ENCODE peak calls at places on chromosomes 1 and 21, in seven cellular contexts. One of them, this sample, is unnamed.

GRCh38 chr1:63304410-63304809 is 18.0 kb upstream of the FOXD3 start:
- DNase-seq in spleen: no peak
- DNase-seq in stomach: no peak
- DNase-seq in transverse colon: no peak
- DNase-seq in H54: no peak
- DNase-seq in uterus: no peak
- DNase-seq in HCT116: no peak
- DNase-seq in this sample: no peak

GRCh38 chr1:235077571-235078479 is 50.8 kb downstream of the TOMM20 start:
- DNase-seq in spleen: peak; percentile 78
- DNase-seq in stomach: no peak
- DNase-seq in transverse colon: no peak
- DNase-seq in H54: no peak
- DNase-seq in uterus: no peak
- DNase-seq in HCT116: no peak
- DNase-seq in this sample: no peak

GRCh38 chr1:11880911-11881748 is 22.4 kb upstream of the NPPB start:
- DNase-seq in spleen: no peak
- DNase-seq in stomach: no peak
- DNase-seq in transverse colon: no peak
- DNase-seq in H54: no peak
- DNase-seq in uterus: no peak
- DNase-seq in HCT116: no peak
- DNase-seq in this sample: no peak

GRCh38 chr21:40386301-40386911 is 460.6 kb downstream of the DSCAM start:
- DNase-seq in spleen: peak; percentile 77
- DNase-seq in stomach: peak; percentile 70
- DNase-seq in transverse colon: peak; percentile 34
- DNase-seq in H54: peak; percentile 40
- DNase-seq in uterus: no peak
- DNase-seq in HCT116: no peak
- DNase-seq in this sample: no peak

GRCh38 chr1:87176090-87176489 is 152.6 kb upstream of the LMO4 start:
- DNase-seq in spleen: no peak
- DNase-seq in stomach: no peak
- DNase-seq in transverse colon: no peak
- DNase-seq in H54: no peak
- DNase-seq in uterus: no peak
- DNase-seq in HCT116: no peak
- DNase-seq in this sample: no peak

GRCh38 chr1:175641633-175642032 is 101.8 kb downstream of the TNR start:
- DNase-seq in spleen: no peak
- DNase-seq in stomach: no peak
- DNase-seq in transverse colon: no peak
- DNase-seq in H54: no peak
- DNase-seq in uterus: no peak
- DNase-seq in HCT116: no peak
- DNase-seq in this sample: no peak

GRCh38 chr1:81340258-81340657 is 460.5 kb upstream of the ADGRL2 start:
- DNase-seq in spleen: no peak
- DNase-seq in stomach: no peak
- DNase-seq in transverse colon: no peak
- DNase-seq in H54: no peak
- DNase-seq in uterus: no peak
- DNase-seq in HCT116: no peak
- DNase-seq in this sample: peak; percentile 17

GRCh38 chr1:190416239-190416638 is 61.4 kb downstream of the BRINP3 start:
- DNase-seq in spleen: no peak
- DNase-seq in stomach: no peak
- DNase-seq in transverse colon: no peak
- DNase-seq in H54: no peak
- DNase-seq in uterus: no peak
- DNase-seq in HCT116: no peak
- DNase-seq in this sample: no peak

GRCh38 chr1:170149971-170150370 is 4.2 kb downstream of the NTMT2 start:
- DNase-seq in spleen: no peak
- DNase-seq in stomach: no peak
- DNase-seq in transverse colon: no peak
- DNase-seq in H54: no peak
- DNase-seq in uterus: no peak
- DNase-seq in HCT116: no peak
- DNase-seq in this sample: no peak

GRCh38 chr21:46635324-46636180 is at the start of gene PRMT2:
- DNase-seq in spleen: peak; percentile 99
- DNase-seq in stomach: peak; percentile 98
- DNase-seq in transverse colon: peak; percentile 98
- DNase-seq in H54: peak; percentile 100
- DNase-seq in uterus: peak; percentile 96
- DNase-seq in HCT116: peak; percentile 91
- DNase-seq in this sample: peak; percentile 99

GRCh38 chr21:17925000-17925610 is 105.9 kb upstream of the C21orf91 start:
- DNase-seq in spleen: no peak
- DNase-seq in stomach: peak; percentile 60
- DNase-seq in transverse colon: peak; percentile 42
- DNase-seq in H54: peak; percentile 44
- DNase-seq in uterus: peak; percentile 63
- DNase-seq in HCT116: peak; percentile 59
- DNase-seq in this sample: peak; percentile 85

GRCh38 chr1:33007190-33008050 is 29.3 kb downstream of the AK2 start:
- DNase-seq in spleen: no peak
- DNase-seq in stomach: peak; percentile 56
- DNase-seq in transverse colon: peak; percentile 28
- DNase-seq in H54: peak; percentile 88
- DNase-seq in uterus: peak; percentile 54
- DNase-seq in HCT116: peak; percentile 57
- DNase-seq in this sample: no peak
- TF ChIP-seq POLR2A in spleen: no peak
- TF ChIP-seq POLR2A in stomach: no peak
- TF ChIP-seq POLR2A in transverse colon: no peak
- TF ChIP-seq POLR2A in H54: no peak
- TF ChIP-seq POLR2A in uterus: no peak
- TF ChIP-seq POLR2A in HCT116: no peak
- TF ChIP-seq POLR2A in this sample: no peak

GRCh38 chr1:1074631-1075147 is 583 bp upstream of the RNF223 start:
- DNase-seq in spleen: peak; percentile 70
- DNase-seq in stomach: no peak
- DNase-seq in transverse colon: no peak
- DNase-seq in H54: no peak
- DNase-seq in uterus: no peak
- DNase-seq in HCT116: no peak
- DNase-seq in this sample: no peak

GRCh38 chr1:1072299-1072848 is 1.7 kb downstream of the RNF223 start:
- DNase-seq in spleen: no peak
- DNase-seq in stomach: no peak
- DNase-seq in transverse colon: no peak
- DNase-seq in H54: no peak
- DNase-seq in uterus: no peak
- DNase-seq in HCT116: no peak
- DNase-seq in this sample: no peak

GRCh38 chr1:1075148-1075935 is 1.2 kb upstream of the RNF223 start:
- DNase-seq in spleen: peak; percentile 63
- DNase-seq in stomach: no peak
- DNase-seq in transverse colon: no peak
- DNase-seq in H54: no peak
- DNase-seq in uterus: no peak
- DNase-seq in HCT116: no peak
- DNase-seq in this sample: no peak

GRCh38 chr1:1072849-1073742 is 1.0 kb downstream of the RNF223 start:
- DNase-seq in spleen: no peak
- DNase-seq in stomach: no peak
- DNase-seq in transverse colon: no peak
- DNase-seq in H54: no peak
- DNase-seq in uterus: no peak
- DNase-seq in HCT116: no peak
- DNase-seq in this sample: no peak

DNA sequence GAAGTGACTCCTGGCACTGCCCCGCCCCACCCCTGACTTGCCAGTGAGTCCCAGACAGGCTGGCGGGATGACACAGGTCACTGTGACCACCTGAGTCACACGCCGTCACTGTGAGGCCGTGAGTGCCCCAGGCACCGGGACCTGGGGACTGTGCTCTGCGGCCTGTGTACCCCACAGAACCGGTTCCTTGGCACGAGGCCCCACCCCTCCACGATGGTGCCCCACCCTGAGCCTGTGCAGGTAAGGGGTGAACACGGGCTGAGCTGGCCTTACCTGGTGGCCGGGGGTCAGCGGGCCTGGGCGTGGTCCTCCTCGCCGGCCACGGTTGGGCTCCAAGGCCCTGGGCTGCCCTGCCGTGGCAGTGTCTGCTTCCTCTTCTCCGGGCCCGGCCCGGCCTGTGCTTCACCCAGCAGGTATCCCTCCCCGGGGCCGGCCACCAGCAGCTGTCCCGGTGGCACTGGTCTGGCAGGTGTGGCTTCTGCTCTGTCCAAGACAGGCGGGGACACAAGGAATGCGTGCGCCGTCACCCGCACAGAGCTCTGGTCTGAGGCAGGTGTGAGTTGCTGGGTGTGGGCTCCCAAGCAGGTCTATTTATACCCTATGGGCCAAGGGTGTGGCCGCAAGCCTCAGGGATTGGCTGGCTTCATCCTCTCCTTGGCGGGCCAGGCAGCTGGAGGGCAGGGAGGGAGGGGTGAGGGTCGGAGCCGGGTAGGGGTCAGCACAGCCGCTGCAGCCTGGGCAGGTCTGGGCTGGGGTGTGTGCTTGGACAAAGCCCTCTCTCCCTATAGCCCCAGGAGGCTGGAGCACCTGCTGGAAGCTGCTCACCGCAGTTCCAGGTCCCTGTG is at the start of gene RNF223:
- DNase-seq in spleen: peak; percentile 72
- DNase-seq in stomach: peak; percentile 89
- DNase-seq in transverse colon: peak; percentile 88
- DNase-seq in H54: no peak
- DNase-seq in uterus: no peak
- DNase-seq in HCT116: peak; percentile 88
- DNase-seq in this sample: no peak
- TF ChIP-seq POLR2A in spleen: no peak
- TF ChIP-seq POLR2A in stomach: no peak
- TF ChIP-seq POLR2A in transverse colon: peak; percentile 96
- TF ChIP-seq POLR2A in H54: no peak
- TF ChIP-seq POLR2A in uterus: no peak
- TF ChIP-seq POLR2A in HCT116: peak; percentile 63
- TF ChIP-seq POLR2A in this sample: no peak

GRCh38 chr1:24186031-24186710 is 918 bp downstream of the IFNLR1 start:
- DNase-seq in spleen: no peak
- DNase-seq in stomach: no peak
- DNase-seq in transverse colon: no peak
- DNase-seq in H54: no peak
- DNase-seq in uterus: no peak
- DNase-seq in HCT116: no peak
- DNase-seq in this sample: no peak

GRCh38 chr1:24189528-24189927 is 2.4 kb upstream of the IFNLR1 start:
- DNase-seq in spleen: peak; percentile 84
- DNase-seq in stomach: no peak
- DNase-seq in transverse colon: peak; percentile 65
- DNase-seq in H54: no peak
- DNase-seq in uterus: no peak
- DNase-seq in HCT116: no peak
- DNase-seq in this sample: no peak

GRCh38 chr1:24185056-24185455 is 2.0 kb downstream of the IFNLR1 start:
- DNase-seq in spleen: no peak
- DNase-seq in stomach: no peak
- DNase-seq in transverse colon: no peak
- DNase-seq in H54: no peak
- DNase-seq in uterus: no peak
- DNase-seq in HCT116: no peak
- DNase-seq in this sample: no peak

GRCh38 chr1:24186711-24186992 is 437 bp downstream of the IFNLR1 start:
- DNase-seq in spleen: no peak
- DNase-seq in stomach: no peak
- DNase-seq in transverse colon: no peak
- DNase-seq in H54: no peak
- DNase-seq in uterus: no peak
- DNase-seq in HCT116: no peak
- DNase-seq in this sample: no peak

DNA sequence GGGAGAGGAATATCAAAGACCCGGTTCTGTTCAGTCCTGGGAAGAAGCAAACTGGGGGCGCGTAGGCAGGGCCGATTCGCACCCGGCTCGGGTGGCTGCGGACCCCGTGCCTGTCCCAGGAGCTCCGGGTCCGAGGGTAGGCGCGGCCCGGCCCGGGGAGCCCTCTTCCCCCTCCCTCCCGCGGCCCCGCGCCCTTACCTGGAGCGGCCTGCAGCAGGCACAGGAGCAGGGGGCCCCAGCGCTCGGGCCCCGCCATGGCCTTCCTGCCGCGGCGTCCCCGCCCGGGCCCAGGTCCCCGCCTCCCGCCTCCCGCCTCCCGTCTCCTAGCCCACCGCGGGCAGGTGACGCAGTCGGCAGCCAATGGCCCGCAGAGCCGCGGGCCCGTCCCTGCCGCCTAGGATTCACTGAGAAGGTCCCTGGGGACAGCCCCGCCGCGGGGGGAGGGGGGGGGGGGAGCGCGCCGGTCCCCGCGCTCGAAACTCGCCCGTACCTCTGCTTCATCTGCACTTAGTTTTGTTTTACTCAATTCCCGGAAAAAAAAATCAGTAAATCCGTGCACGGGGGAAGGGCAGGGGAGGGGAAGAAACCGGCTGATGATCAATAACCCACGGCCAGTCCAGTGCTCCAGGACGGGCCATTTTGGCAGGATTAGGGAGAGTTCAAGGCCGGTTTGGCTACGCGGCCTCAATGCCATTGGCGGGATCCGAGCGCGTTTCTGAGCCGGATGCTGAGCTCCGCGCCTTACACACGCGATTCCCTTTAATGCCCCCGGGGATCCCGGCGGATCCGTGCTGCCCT is at the start of gene IFNLR1:
- DNase-seq in spleen: peak; percentile 94
- DNase-seq in stomach: peak; percentile 79
- DNase-seq in transverse colon: peak; percentile 86
- DNase-seq in H54: no peak
- DNase-seq in uterus: no peak
- DNase-seq in HCT116: peak; percentile 58
- DNase-seq in this sample: no peak
- TF ChIP-seq POLR2A in spleen: no peak
- TF ChIP-seq POLR2A in stomach: no peak
- TF ChIP-seq POLR2A in transverse colon: peak; percentile 39
- TF ChIP-seq POLR2A in H54: no peak
- TF ChIP-seq POLR2A in uterus: no peak
- TF ChIP-seq POLR2A in HCT116: peak; percentile 18
- TF ChIP-seq POLR2A in this sample: no peak

GRCh38 chr1:151635479-151636072 is 23.7 kb downstream of the SNX27 start:
- DNase-seq in spleen: no peak
- DNase-seq in stomach: no peak
- DNase-seq in transverse colon: no peak
- DNase-seq in H54: no peak
- DNase-seq in uterus: no peak
- DNase-seq in HCT116: no peak
- DNase-seq in this sample: no peak

GRCh38 chr1:151639466-151639865 is 27.6 kb downstream of the SNX27 start:
- DNase-seq in spleen: no peak
- DNase-seq in stomach: no peak
- DNase-seq in transverse colon: no peak
- DNase-seq in H54: no peak
- DNase-seq in uterus: no peak
- DNase-seq in HCT116: no peak
- DNase-seq in this sample: no peak

GRCh38 chr1:151641229-151641628 is 29.4 kb downstream of the SNX27 start:
- DNase-seq in spleen: no peak
- DNase-seq in stomach: no peak
- DNase-seq in transverse colon: no peak
- DNase-seq in H54: no peak
- DNase-seq in uterus: no peak
- DNase-seq in HCT116: no peak
- DNase-seq in this sample: no peak

GRCh38 chr1:151638812-151639211 is 27.0 kb downstream of the SNX27 start:
- DNase-seq in spleen: no peak
- DNase-seq in stomach: no peak
- DNase-seq in transverse colon: no peak
- DNase-seq in H54: no peak
- DNase-seq in uterus: no peak
- DNase-seq in HCT116: no peak
- DNase-seq in this sample: no peak

GRCh38 chr1:151638074-151638775 is 26.4 kb downstream of the SNX27 start:
- DNase-seq in spleen: no peak
- DNase-seq in stomach: no peak
- DNase-seq in transverse colon: no peak
- DNase-seq in H54: no peak
- DNase-seq in uterus: no peak
- DNase-seq in HCT116: no peak
- DNase-seq in this sample: no peak
- TF ChIP-seq POLR2A in spleen: no peak
- TF ChIP-seq POLR2A in stomach: no peak
- TF ChIP-seq POLR2A in transverse colon: no peak
- TF ChIP-seq POLR2A in H54: no peak
- TF ChIP-seq POLR2A in uterus: no peak
- TF ChIP-seq POLR2A in HCT116: no peak
- TF ChIP-seq POLR2A in this sample: no peak